ENCODE peak calls at places on chromosomes 7 and 10, in five cellular contexts. K is upper lobe of right lung, D is gastrocnemius medialis, Z is kidney, P is HCT116. Q is an unnamed sample.

GRCh38 chr10:71396084-71396713 is 521 bp upstream of the CDH23 start:
- DNase-seq in K (peak; percentile 68), D (peak; percentile 43), Z (peak; percentile 85), P (no peak), Q (peak; percentile 50)

GRCh38 chr7:27143022-27143949 is at the start of gene HOXA5:
- DNase-seq in K (peak; percentile 77), D (peak; percentile 80), Z (peak; percentile 95), P (no peak), Q (peak; percentile 63)

GRCh38 chr7:149422065-149422913 is 38.6 kb downstream of the ZNF777 start:
- DNase-seq in K (peak; percentile 89), D (peak; percentile 26), Z (peak; percentile 86), P (peak; percentile 53), Q (no peak)

GRCh38 chr7:6056616-6057015 is 25.4 kb downstream of the ANKRD61 start:
- DNase-seq in K (no peak), D (no peak), Z (no peak), P (no peak), Q (no peak)

GRCh38 chr7:1257863-1258262 is 25.2 kb downstream of the UNCX start:
- DNase-seq in K (no peak), D (no peak), Z (no peak), P (no peak), Q (no peak)

GRCh38 chr10:67004690-67005089 is 78.9 kb downstream of the LRRTM3 start:
- DNase-seq in K (no peak), D (no peak), Z (no peak), P (no peak), Q (no peak)

GRCh38 chr7:80918406-80918805 is 445 bp downstream of the SEMA3C start:
- DNase-seq in K (no peak), D (no peak), Z (no peak), P (no peak), Q (no peak)

GRCh38 chr10:35089641-35090161 is 440 bp downstream of the CUL2 start:
- DNase-seq in K (no peak), D (no peak), Z (peak; percentile 81), P (no peak), Q (no peak)

GRCh38 chr10:70518695-70519094 is 40.1 kb downstream of the PALD1 start:
- DNase-seq in K (no peak), D (no peak), Z (no peak), P (no peak), Q (no peak)

GRCh38 chr7:142746268-142746667 is 3.0 kb upstream of the PRSS1 start:
- DNase-seq in K (no peak), D (no peak), Z (no peak), P (no peak), Q (no peak)

GRCh38 chr10:110410329-110411046 is 87.2 kb upstream of the DUSP5 start:
- DNase-seq in K (no peak), D (no peak), Z (peak; percentile 93), P (peak; percentile 91), Q (no peak)

GRCh38 chr7:30504347-30505173 is at the start of gene GGCT:
- DNase-seq in K (peak; percentile 99), D (peak; percentile 100), Z (peak; percentile 99), P (peak; percentile 96), Q (peak; percentile 100)

GRCh38 chr10:31838709-31839108 is 89.9 kb downstream of the ARHGAP12 start:
- DNase-seq in K (no peak), D (no peak), Z (no peak), P (no peak), Q (no peak)

GRCh38 chr10:18615618-18616017 is 35.8 kb downstream of the NSUN6 start:
- DNase-seq in K (no peak), D (no peak), Z (no peak), P (no peak), Q (no peak)

GRCh38 chr7:16914771-16915170 is 33.0 kb upstream of the AGR3 start:
- DNase-seq in K (no peak), D (no peak), Z (no peak), P (no peak), Q (no peak)

GRCh38 chr7:37311282-37311868 is 137.3 kb downstream of the ELMO1 start:
- DNase-seq in K (no peak), D (no peak), Z (no peak), P (no peak), Q (no peak)

GRCh38 chr10:33520223-33520622 is 185.8 kb upstream of the NRP1 start:
- DNase-seq in K (no peak), D (no peak), Z (no peak), P (no peak), Q (no peak)

GRCh38 chr7:28078036-28078901 is 102.3 kb downstream of the JAZF1 start:
- DNase-seq in K (no peak), D (no peak), Z (no peak), P (peak; percentile 16), Q (no peak)

GRCh38 chr7:92790987-92791386 is 45.4 kb downstream of the CDK6 start:
- DNase-seq in K (no peak), D (no peak), Z (no peak), P (no peak), Q (peak; percentile 72)

GRCh38 chr10:91796332-91797076 is 1.7 kb upstream of the TNKS2 start:
- DNase-seq in K (peak; percentile 66), D (peak; percentile 42), Z (peak; percentile 77), P (no peak), Q (peak; percentile 69)

GRCh38 chr7:20170626-20171025 is 46.6 kb downstream of the MACC1 start:
- DNase-seq in K (no peak), D (no peak), Z (no peak), P (no peak), Q (no peak)

GRCh38 chr7:39910108-39910869 is 39.8 kb upstream of the CDK13 start:
- DNase-seq in K (no peak), D (no peak), Z (no peak), P (no peak), Q (no peak)

GRCh38 chr10:70433581-70434280 is 7.8 kb downstream of the NODAL start:
- DNase-seq in K (no peak), D (no peak), Z (no peak), P (no peak), Q (peak; percentile 80)

GRCh38 chr7:5827755-5828154 is 46.3 kb upstream of the RNF216 start:
- DNase-seq in K (no peak), D (no peak), Z (peak; percentile 33), P (peak; percentile 16), Q (no peak)

GRCh38 chr7:111796671-111797070 is 234.4 kb upstream of the IMMP2L start:
- DNase-seq in K (no peak), D (no peak), Z (no peak), P (peak; percentile 27), Q (no peak)

GRCh38 chr7:47817922-47818321 is 130.3 kb downstream of the PKD1L1 start:
- DNase-seq in K (peak; percentile 34), D (no peak), Z (no peak), P (no peak), Q (no peak)

GRCh38 chr10:128400564-128400963 is 274.3 kb upstream of the MKI67 start:
- DNase-seq in K (no peak), D (no peak), Z (no peak), P (no peak), Q (no peak)

GRCh38 chr7:84914598-84914997 is 272.3 kb downstream of the SEMA3D start:
- DNase-seq in K (no peak), D (no peak), Z (no peak), P (peak; percentile 10), Q (no peak)

GRCh38 chr7:40945788-40946187 is 757.1 kb downstream of the INHBA start:
- DNase-seq in K (no peak), D (no peak), Z (no peak), P (no peak), Q (no peak)

GRCh38 chr10:23512355-23513058 is 73.6 kb downstream of the OTUD1 start:
- DNase-seq in K (no peak), D (peak; percentile 38), Z (no peak), P (peak; percentile 74), Q (no peak)

GRCh38 chr10:42598249-42598873 is 40.0 kb downstream of the ZNF33B start:
- DNase-seq in K (no peak), D (no peak), Z (no peak), P (no peak), Q (no peak)

GRCh38 chr10:42594246-42594650 is 44.1 kb downstream of the ZNF33B start:
- DNase-seq in K (no peak), D (no peak), Z (no peak), P (no peak), Q (no peak)

GRCh38 chr10:42593284-42593683 is 45.1 kb downstream of the ZNF33B start:
- DNase-seq in K (no peak), D (no peak), Z (no peak), P (no peak), Q (no peak)

DNA sequence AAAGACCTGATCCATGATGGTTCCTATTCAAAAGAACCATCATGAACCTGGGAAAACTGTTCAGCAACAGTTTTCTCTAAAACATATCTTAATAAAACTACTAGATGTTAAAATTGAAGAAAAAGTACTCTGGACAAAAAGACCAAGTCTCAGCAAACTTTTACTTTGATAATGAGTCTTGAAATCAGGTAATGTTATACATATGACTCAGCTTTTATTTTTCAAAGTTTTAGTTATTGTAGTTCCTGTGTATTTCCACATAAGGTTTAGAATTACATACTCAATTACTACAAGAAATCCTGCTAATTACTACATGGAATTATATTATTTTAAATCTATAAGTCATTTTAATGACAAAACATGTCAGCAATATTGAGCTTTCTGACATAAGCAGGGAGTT is 42.2 kb downstream of the ZNF33B start:
- DNase-seq in K (no peak), D (no peak), Z (no peak), P (no peak), Q (no peak)
- H3K9me3 ChIP-seq in K (peaks cover 27% of the 10 kb centered on the region), D (peaks cover 24% of the 10 kb centered on the region), Z (peaks cover 48% of the 10 kb centered on the region), P (peaks cover 16% of the 10 kb centered on the region), Q (peaks cover 33% of the 10 kb centered on the region)

DNA sequence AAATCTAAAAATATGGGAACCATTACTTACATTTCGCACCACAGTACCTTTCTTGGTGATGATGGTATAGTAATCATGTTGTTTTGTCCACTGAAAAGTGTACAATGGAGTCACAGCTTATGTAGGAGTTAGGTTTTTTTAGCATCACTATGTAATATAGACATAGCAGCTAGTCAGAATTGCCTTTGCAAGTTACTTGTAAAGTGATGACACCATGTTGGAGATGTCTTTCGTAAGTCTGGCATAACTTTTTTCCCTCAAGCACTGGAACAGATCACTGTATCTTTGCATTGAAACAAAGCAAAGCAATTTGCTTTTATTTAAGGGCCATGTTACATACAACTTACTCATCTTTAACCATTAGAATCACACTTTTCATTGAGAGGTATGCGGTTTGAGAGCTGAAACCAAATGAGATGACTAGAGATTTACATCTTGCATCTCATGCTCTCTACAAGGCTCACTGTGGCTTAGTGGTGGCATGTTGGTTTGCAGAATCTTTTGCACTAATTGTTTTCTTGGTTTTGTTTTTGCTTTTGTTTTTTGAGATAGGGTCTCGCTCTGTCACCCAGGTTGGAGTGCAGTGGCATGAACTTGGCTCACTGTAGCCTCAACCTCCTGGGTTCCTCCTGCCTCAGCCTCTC is 18.3 kb downstream of the UBN2 start:
- DNase-seq in K (no peak), D (no peak), Z (no peak), P (no peak), Q (no peak)
- H3K36me3 ChIP-seq in K (peaks cover 82% of the 10 kb centered on the region), D (no peaks in the 10 kb centered on the region), Z (peaks cover 21% of the 10 kb centered on the region), P (peaks cover 5% of the 10 kb centered on the region), Q (peaks cover 51% of the 10 kb centered on the region)

GRCh38 chr10:126225672-126226007 is 162.6 kb downstream of the ADAM12 start:
- DNase-seq in K (no peak), D (no peak), Z (peak; percentile 50), P (no peak), Q (no peak)
- H3K9me3 ChIP-seq in K (no peaks in the 10 kb centered on the region), D (no peaks in the 10 kb centered on the region), Z (no peaks in the 10 kb centered on the region), P (no peaks in the 10 kb centered on the region), Q (no peaks in the 10 kb centered on the region)

DNA sequence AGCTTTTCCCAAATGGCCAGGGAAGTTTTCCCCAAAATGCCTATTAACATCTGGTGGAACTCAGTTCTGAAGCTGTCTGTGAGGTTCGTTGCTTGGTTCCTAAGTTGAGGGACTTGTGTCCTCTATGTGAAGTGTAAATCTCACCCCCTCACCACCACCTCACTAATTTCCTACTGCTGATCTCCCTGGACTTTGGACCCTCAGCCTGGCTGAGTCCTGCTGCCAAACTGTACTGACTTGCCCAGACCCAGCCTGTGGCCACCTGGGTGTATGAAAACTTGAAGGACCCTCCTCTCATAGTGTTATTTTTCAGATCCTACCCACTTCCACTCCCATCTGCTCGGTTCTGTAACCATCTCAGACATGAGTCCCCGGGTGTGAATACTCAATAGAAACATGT is 94.9 kb downstream of the MET start:
- DNase-seq in K (no peak), D (no peak), Z (no peak), P (no peak), Q (no peak)
- H3K36me3 ChIP-seq in K (no peaks in the 10 kb centered on the region), D (no peaks in the 10 kb centered on the region), Z (no peaks in the 10 kb centered on the region), P (peaks cover 9% of the 10 kb centered on the region), Q (no peaks in the 10 kb centered on the region)